ENCODE peak calls at places on chromosomes 11 and 22, in nine cellular contexts. G is NK-92 treated with Interleukin-12 subunit alpha and Interleukin-12 subunit beta, amount 100 ng/mL, for 24 hours; D is Karpas-422; S is cardiac fibroblast; Z is NCI-H1930; P is heart right ventricle; O is AG09319; N is NCI-H2081; K is HuH-7. C is an unnamed sample.
A peak's percentile ranks its signal among the peaks of the same experiment; 100 is the strongest.

GRCh38 chr11:121095561-121095960 is 5.5 kb upstream of the TECTA start:
- DNase-seq in G (no peak), D (no peak), S (no peak), Z (no peak), P (no peak), O (no peak), N (no peak), K (no peak), C (no peak)

GRCh38 chr22:22374163-22374562 is 129.6 kb downstream of the VPREB1 start:
- DNase-seq in G (no peak), D (no peak), S (no peak), Z (no peak), P (no peak), O (no peak), N (no peak), K (no peak), C (no peak)

GRCh38 chr22:29855611-29856181 is 17.6 kb upstream of the ASCC2 start:
- DNase-seq in G (no peak), D (no peak), S (no peak), Z (no peak), P (peak; percentile 69), O (no peak), N (no peak), K (no peak), C (no peak)

GRCh38 chr11:31826530-31827438 is 15.7 kb upstream of the PAX6 start:
- DNase-seq in G (no peak), D (no peak), S (no peak), Z (no peak), P (no peak), O (no peak), N (no peak), K (peak; percentile 65), C (no peak)

GRCh38 chr11:117986981-117987495 is 844 bp downstream of the IL10RA start:
- DNase-seq in G (peak; percentile 56), D (peak; percentile 59), S (no peak), Z (no peak), P (no peak), O (no peak), N (no peak), K (no peak), C (no peak)

GRCh38 chr11:9214765-9215164 is 50.4 kb downstream of the DENND5A start:
- DNase-seq in G (no peak), D (no peak), S (peak; percentile 56), Z (no peak), P (no peak), O (no peak), N (no peak), K (no peak), C (no peak)

GRCh38 chr11:61610905-61611304 is 30.0 kb upstream of the SYT7 start:
- DNase-seq in G (no peak), D (no peak), S (no peak), Z (no peak), P (peak; percentile 68), O (no peak), N (no peak), K (no peak), C (no peak)

GRCh38 chr11:9280655-9281301 is 15.6 kb upstream of the DENND5A start:
- DNase-seq in G (peak; percentile 26), D (peak; percentile 79), S (peak; percentile 73), Z (peak; percentile 83), P (no peak), O (no peak), N (peak; percentile 56), K (no peak), C (no peak)

GRCh38 chr11:10930224-10930960 is 72.5 kb upstream of the ZBED5 start:
- DNase-seq in G (no peak), D (no peak), S (peak; percentile 37), Z (no peak), P (no peak), O (no peak), N (peak; percentile 57), K (peak; percentile 25), C (no peak)

GRCh38 chr11:75896843-75897419 is 81.9 kb downstream of the UVRAG start:
- DNase-seq in G (no peak), D (peak; percentile 85), S (peak; percentile 74), Z (peak; percentile 20), P (no peak), O (peak; percentile 24), N (peak; percentile 59), K (peak; percentile 16), C (no peak)

GRCh38 chr11:69509381-69509780 is 27.9 kb downstream of the LINC01488 start:
- DNase-seq in G (no peak), D (no peak), S (no peak), Z (no peak), P (no peak), O (no peak), N (no peak), K (no peak), C (no peak)

GRCh38 chr11:2186669-2187266 is 15.2 kb upstream of the TH start:
- DNase-seq in G (no peak), D (peak; percentile 75), S (peak; percentile 26), Z (peak; percentile 74), P (no peak), O (no peak), N (peak; percentile 80), K (peak; percentile 80), C (peak; percentile 19)

GRCh38 chr11:128553662-128554392 is 33.5 kb downstream of the ETS1 start:
- DNase-seq in G (no peak), D (peak; percentile 66), S (peak; percentile 44), Z (no peak), P (no peak), O (no peak), N (peak; percentile 16), K (no peak), C (no peak)

GRCh38 chr11:32033491-32033890 is 57.4 kb upstream of the RCN1 start:
- DNase-seq in G (no peak), D (no peak), S (peak; percentile 53), Z (no peak), P (no peak), O (no peak), N (no peak), K (no peak), C (no peak)

GRCh38 chr22:17999851-18000250 is 24.5 kb downstream of the MICAL3 start:
- DNase-seq in G (no peak), D (peak; percentile 46), S (no peak), Z (no peak), P (no peak), O (no peak), N (no peak), K (no peak), C (no peak)

GRCh38 chr11:44606472-44606871 is 41.0 kb downstream of the CD82 start:
- DNase-seq in G (no peak), D (no peak), S (no peak), Z (no peak), P (no peak), O (no peak), N (no peak), K (no peak), C (no peak)

GRCh38 chr22:45235101-45235777 is 5.5 kb downstream of the KIAA0930 start:
- DNase-seq in G (no peak), D (peak; percentile 87), S (no peak), Z (no peak), P (peak; percentile 39), O (no peak), N (peak; percentile 73), K (no peak), C (no peak)

GRCh38 chr11:9330387-9331384 is 16.3 kb upstream of the TMEM41B start:
- DNase-seq in G (no peak), D (no peak), S (peak; percentile 40), Z (no peak), P (no peak), O (peak; percentile 23), N (no peak), K (no peak), C (no peak)

GRCh38 chr11:71311928-71312510 is 59.6 kb upstream of the SHANK2 start:
- DNase-seq in G (no peak), D (no peak), S (no peak), Z (no peak), P (no peak), O (no peak), N (no peak), K (no peak), C (no peak)